ENCODE peak calls at places on chromosomes 5 and 9, in seven cellular contexts. R, S, U, B, W, P and L are unnamed samples.

GRCh38 chr9:109739760-109740159 is 40.2 kb upstream of the PALM2AKAP2 start:
- DNase-seq in W (no peak), P (no peak), R (no peak), U (no peak), B (no peak), S (no peak), L (no peak)

GRCh38 chr9:110391826-110392485 is 54.3 kb upstream of the TXNDC8 start:
- DNase-seq in W (no peak), S (no peak), P (no peak), R (no peak), U (no peak), B (no peak), L (no peak)

GRCh38 chr5:90233496-90233895 is 176.1 kb downstream of the CETN3 start:
- DNase-seq in R (no peak), W (no peak), B (no peak), S (peak), U (no peak), P (no peak), L (no peak)

GRCh38 chr9:108634164-108634563 is 221.6 kb downstream of the ACTL7B start:
- DNase-seq in S (no peak), W (no peak), P (no peak), B (no peak), R (no peak), U (no peak), L (no peak)

GRCh38 chr5:64144429-64145215 is 21.0 kb upstream of the RNF180 start:
- DNase-seq in U (no peak), S (peak), P (no peak), B (no peak), W (no peak), R (no peak), L (no peak)

GRCh38 chr5:176466245-176466871 is 18.2 kb downstream of the FAF2 start:
- DNase-seq in R (no peak), U (no peak), W (no peak), S (peak), B (no peak), P (no peak), L (no peak)

GRCh38 chr9:125635888-125636287 is 71.1 kb downstream of the MAPKAP1 start:
- DNase-seq in W (no peak), S (no peak), P (no peak), B (no peak), U (no peak), R (no peak), L (no peak)

GRCh38 chr9:125272697-125273096 is 11.1 kb downstream of the GAPVD1 start:
- DNase-seq in S (no peak), B (no peak), R (no peak), W (no peak), U (no peak), P (no peak), L (no peak)

GRCh38 chr9:86410281-86410680 is 56.1 kb upstream of the TUT7 start:
- DNase-seq in S (no peak), R (no peak), P (no peak), U (no peak), B (no peak), W (peak), L (no peak)

GRCh38 chr9:73104342-73104741 is 47.3 kb upstream of the ANXA1 start:
- DNase-seq in W (no peak), S (no peak), U (no peak), P (no peak), R (no peak), B (no peak), L (no peak)

GRCh38 chr9:124297553-124297905 is 39.8 kb downstream of the NEK6 start:
- DNase-seq in W (peak), P (peak), B (peak), S (peak), U (peak), R (peak), L (no peak)

GRCh38 chr9:23801523-23801922 is 24.5 kb downstream of the ELAVL2 start:
- DNase-seq in R (no peak), B (no peak), S (no peak), P (no peak), U (no peak), W (no peak), L (no peak)

GRCh38 chr5:38367966-38368365 is 109.6 kb downstream of the EGFLAM start:
- DNase-seq in B (no peak), W (no peak), S (no peak), R (no peak), U (no peak), P (no peak), L (no peak)

GRCh38 chr5:145984072-145984471 is 47.7 kb downstream of the SH3RF2 start:
- DNase-seq in B (no peak), W (no peak), U (no peak), R (no peak), P (no peak), S (no peak), L (no peak)

GRCh38 chr9:88657893-88658292 is 122.9 kb downstream of the NXNL2 start:
- DNase-seq in R (no peak), B (no peak), U (no peak), W (no peak), S (peak), P (no peak), L (no peak)

GRCh38 chr9:88653926-88654325 is 118.9 kb downstream of the NXNL2 start:
- DNase-seq in S (peak), B (no peak), R (no peak), P (no peak), U (no peak), W (no peak), L (no peak)

GRCh38 chr9:88646539-88646938 is 111.6 kb downstream of the NXNL2 start:
- DNase-seq in U (no peak), R (no peak), W (no peak), S (no peak), B (no peak), P (no peak), L (no peak)

GRCh38 chr9:88652876-88653275 is 117.9 kb downstream of the NXNL2 start:
- DNase-seq in B (no peak), P (no peak), U (no peak), R (no peak), W (no peak), S (peak), L (no peak)

DNA sequence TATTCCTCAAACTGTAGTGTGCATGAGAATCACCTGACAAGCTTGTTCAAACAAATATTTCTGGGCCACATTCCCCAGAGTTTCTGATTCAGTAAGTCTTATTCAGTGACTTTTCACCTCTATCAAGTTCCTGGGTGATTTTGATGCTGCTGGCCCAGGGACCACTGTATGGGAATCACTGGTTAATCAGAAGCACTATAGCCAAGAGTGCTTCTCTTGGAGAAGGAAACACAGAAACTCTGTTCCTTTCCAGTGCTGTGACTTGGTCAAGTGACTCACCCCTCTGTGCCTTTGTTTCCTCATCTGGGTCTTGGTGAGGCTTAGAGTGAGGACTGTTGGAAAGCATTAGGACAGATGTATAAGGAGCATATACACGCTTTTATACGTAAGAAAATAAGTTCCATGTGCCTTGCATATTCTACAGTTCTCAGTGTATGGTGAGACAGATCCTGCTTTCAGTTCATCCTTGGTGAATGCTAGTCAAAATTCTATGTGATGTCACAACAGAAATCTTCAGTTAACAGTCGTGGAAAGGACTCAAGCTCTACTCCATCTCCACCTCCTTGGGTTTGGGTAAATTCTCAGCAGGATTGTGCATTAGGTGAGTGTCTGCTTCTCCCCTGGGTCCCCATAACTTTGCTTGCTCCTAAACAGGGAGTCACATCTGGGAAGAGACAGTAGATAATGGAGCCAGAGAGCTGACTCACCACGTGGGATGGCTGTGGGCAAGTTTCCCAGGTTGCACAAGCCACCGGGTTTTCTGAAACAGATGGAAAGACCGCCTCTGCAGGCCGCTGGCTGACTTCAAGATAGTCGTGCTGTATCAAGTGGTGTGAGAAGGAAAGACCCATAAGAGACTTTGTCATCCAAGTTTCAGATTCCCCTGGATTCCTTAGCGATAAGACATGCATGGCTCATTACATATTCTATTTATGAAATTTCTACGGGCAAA is 117.0 kb downstream of the NXNL2 start:
- DNase-seq in P (peak), W (no peak), B (peak), U (peak), R (peak), S (peak), L (peak)
- H3K4me3 ChIP-seq in P (no peak), W (no peak), B (no peak), U (no peak), R (no peak), S (no peak), L (no peak)

GRCh38 chr5:141514330-141515111 is 25.6 kb downstream of the PCDHGC5 start:
- DNase-seq in U (no peak), B (peak), S (peak), W (peak), R (no peak), P (no peak), L (no peak)
- H3K4me3 ChIP-seq in U (peak), B (peak), S (no peak), W (peak), R (peak), P (peak), L (peak)

GRCh38 chr5:164637931-164638521 is 1132.6 kb downstream of the MAT2B start:
- DNase-seq in U (no peak), P (no peak), W (no peak), B (no peak), R (no peak), S (no peak), L (no peak)

DNA sequence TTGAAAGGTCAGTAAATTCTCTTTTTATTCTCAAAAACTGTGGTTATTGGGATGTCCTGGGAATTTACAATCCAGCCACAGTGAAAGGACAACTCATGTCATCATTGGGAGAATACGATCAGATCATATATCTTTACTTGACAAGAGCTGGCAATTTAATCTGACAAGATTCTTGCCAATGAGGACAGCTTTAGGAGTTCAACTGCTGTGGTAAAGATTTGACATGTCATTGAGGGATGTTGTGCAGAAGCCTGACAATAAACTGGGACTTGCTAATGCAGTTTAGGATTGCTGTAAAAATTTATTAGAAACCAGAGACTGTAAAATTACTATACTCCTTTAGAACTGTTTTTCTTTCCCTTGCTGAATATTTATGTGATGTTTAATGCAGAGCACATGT is 1131.0 kb downstream of the MAT2B start:
- DNase-seq in B (no peak), W (no peak), P (no peak), U (no peak), R (no peak), S (no peak), L (no peak)
- H3K4me3 ChIP-seq in B (no peak), W (no peak), P (no peak), U (no peak), R (no peak), S (no peak), L (no peak)

GRCh38 chr5:43603535-43604363 is 769 bp downstream of the NNT start:
- DNase-seq in B (peak), W (peak), R (peak), S (peak), U (peak), P (peak), L (peak)
- H3K4me3 ChIP-seq in B (peak), W (peak), R (peak), S (peak), U (peak), P (peak), L (peak)

DNA sequence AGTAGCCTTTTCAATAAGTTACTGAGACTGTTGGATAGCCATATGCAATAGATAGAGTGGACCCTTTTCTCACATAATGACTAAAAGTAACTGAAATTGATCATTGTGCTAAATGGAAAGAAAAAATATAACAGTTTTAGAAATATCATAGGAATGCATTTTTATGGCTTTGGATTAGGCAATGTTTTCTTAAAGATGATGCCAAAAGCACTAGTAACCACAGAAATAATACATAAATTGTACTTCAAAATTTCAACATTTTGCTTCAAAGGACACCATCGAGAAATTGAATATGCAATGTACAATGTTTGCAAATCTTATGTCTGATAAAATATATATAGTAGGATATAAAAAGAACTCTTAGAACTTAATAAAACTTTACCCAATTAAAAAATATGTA is 1267.5 kb upstream of the CDH9 start:
- DNase-seq in B (no peak), S (peak), R (no peak), U (no peak), W (no peak), P (no peak), L (no peak)
- H3K4me3 ChIP-seq in B (no peak), S (no peak), R (no peak), U (no peak), W (no peak), P (no peak), L (no peak)

DNA sequence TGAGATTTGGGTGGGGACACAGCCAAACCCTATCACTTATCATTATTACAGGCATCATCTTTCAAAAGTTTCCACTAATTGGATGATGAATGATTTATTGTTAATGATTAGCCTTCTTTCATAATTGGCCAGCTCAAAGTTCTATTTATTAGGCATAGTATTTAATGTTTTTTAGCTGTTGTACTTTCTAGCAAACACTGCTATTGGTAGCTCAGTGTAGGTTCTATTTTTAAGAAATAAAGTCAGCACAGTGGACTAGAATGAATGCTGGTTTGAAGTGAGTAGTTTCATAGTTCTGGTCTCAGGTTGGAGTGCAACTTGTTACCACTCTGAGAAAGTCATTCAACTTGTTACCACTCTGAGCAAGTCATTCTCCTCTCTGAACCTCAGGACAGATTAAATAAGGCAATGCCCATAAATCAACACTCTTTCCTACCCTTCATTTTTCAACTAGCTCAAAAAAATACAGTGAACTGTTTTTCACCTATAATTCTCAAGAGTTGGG is 46.9 kb downstream of the JAKMIP2 start:
- DNase-seq in U (no peak), B (no peak), W (no peak), S (no peak), R (no peak), P (no peak), L (no peak)
- H3K4me3 ChIP-seq in U (no peak), B (no peak), W (no peak), S (no peak), R (no peak), P (no peak), L (no peak)

GRCh38 chr9:96818535-96818934 is 35.8 kb downstream of the ZNF782 start:
- DNase-seq in S (peak), R (no peak), W (peak), B (no peak), U (no peak), P (no peak), L (no peak)
- H3K4me3 ChIP-seq in S (no peak), R (no peak), W (no peak), B (no peak), U (no peak), P (no peak), L (no peak)

GRCh38 chr5:81545911-81546310 is 152.0 kb upstream of the ACOT12 start:
- DNase-seq in U (no peak), P (no peak), W (no peak), S (no peak), B (no peak), R (no peak), L (no peak)
- H3K4me3 ChIP-seq in U (no peak), P (no peak), W (no peak), S (no peak), B (no peak), R (no peak), L (no peak)